ENCODE peak calls at places on chromosomes 2 and 18, in seven cellular contexts. One of them, this sample, is unnamed.
A peak's percentile ranks its signal among the peaks of the same experiment; 100 is the strongest.

GRCh38 chr2:195672674-195673073 is 15.6 kb downstream of the SLC39A10 start:
- DNase-seq in tibial nerve: no peak
- DNase-seq in ovary: no peak
- DNase-seq in transverse colon: no peak
- DNase-seq in stomach: no peak
- DNase-seq in SK-N-SH: no peak
- DNase-seq in sigmoid colon: no peak
- DNase-seq in this sample: no peak

GRCh38 chr2:157468931-157469708 is 25.2 kb upstream of the CYTIP start:
- DNase-seq in tibial nerve: no peak
- DNase-seq in ovary: no peak
- DNase-seq in transverse colon: no peak
- DNase-seq in stomach: no peak
- DNase-seq in SK-N-SH: no peak
- DNase-seq in sigmoid colon: no peak
- DNase-seq in this sample: no peak

GRCh38 chr2:121044412-121044811 is 240.6 kb downstream of the TFCP2L1 start:
- DNase-seq in tibial nerve: no peak
- DNase-seq in ovary: no peak
- DNase-seq in transverse colon: peak; percentile 12
- DNase-seq in stomach: no peak
- DNase-seq in SK-N-SH: no peak
- DNase-seq in sigmoid colon: no peak
- DNase-seq in this sample: no peak

GRCh38 chr2:18387479-18388206 is 172.8 kb downstream of the RDH14 start:
- DNase-seq in tibial nerve: peak; percentile 93
- DNase-seq in ovary: peak; percentile 68
- DNase-seq in transverse colon: peak; percentile 78
- DNase-seq in stomach: peak; percentile 84
- DNase-seq in SK-N-SH: peak; percentile 65
- DNase-seq in sigmoid colon: peak; percentile 91
- DNase-seq in this sample: peak; percentile 97

GRCh38 chr2:182381225-182381624 is 45.6 kb downstream of the PDE1A start:
- DNase-seq in tibial nerve: no peak
- DNase-seq in ovary: no peak
- DNase-seq in transverse colon: no peak
- DNase-seq in stomach: no peak
- DNase-seq in SK-N-SH: no peak
- DNase-seq in sigmoid colon: no peak
- DNase-seq in this sample: no peak

GRCh38 chr18:76827205-76827885 is 5.0 kb downstream of the ZNF236 start:
- DNase-seq in tibial nerve: no peak
- DNase-seq in ovary: no peak
- DNase-seq in transverse colon: no peak
- DNase-seq in stomach: no peak
- DNase-seq in SK-N-SH: no peak
- DNase-seq in sigmoid colon: peak; percentile 24
- DNase-seq in this sample: no peak

GRCh38 chr2:70523996-70524965 is 29.3 kb downstream of the TGFA start:
- DNase-seq in tibial nerve: no peak
- DNase-seq in ovary: peak; percentile 40
- DNase-seq in transverse colon: peak; percentile 61
- DNase-seq in stomach: peak; percentile 81
- DNase-seq in SK-N-SH: no peak
- DNase-seq in sigmoid colon: no peak
- DNase-seq in this sample: peak; percentile 68

GRCh38 chr2:145597011-145597410 is 1077.1 kb upstream of the ZEB2 start:
- DNase-seq in tibial nerve: no peak
- DNase-seq in ovary: no peak
- DNase-seq in transverse colon: no peak
- DNase-seq in stomach: no peak
- DNase-seq in SK-N-SH: no peak
- DNase-seq in sigmoid colon: no peak
- DNase-seq in this sample: no peak

GRCh38 chr2:46815121-46815802 is 100.3 kb downstream of the MCFD2 start:
- DNase-seq in tibial nerve: no peak
- DNase-seq in ovary: no peak
- DNase-seq in transverse colon: no peak
- DNase-seq in stomach: no peak
- DNase-seq in SK-N-SH: no peak
- DNase-seq in sigmoid colon: no peak
- DNase-seq in this sample: peak; percentile 34

GRCh38 chr2:168469281-168469988 is 13.4 kb downstream of the CERS6 start:
- DNase-seq in tibial nerve: no peak
- DNase-seq in ovary: no peak
- DNase-seq in transverse colon: no peak
- DNase-seq in stomach: no peak
- DNase-seq in SK-N-SH: no peak
- DNase-seq in sigmoid colon: no peak
- DNase-seq in this sample: no peak

GRCh38 chr2:38386377-38386776 is 9.3 kb upstream of the ATL2 start:
- DNase-seq in tibial nerve: no peak
- DNase-seq in ovary: no peak
- DNase-seq in transverse colon: no peak
- DNase-seq in stomach: no peak
- DNase-seq in SK-N-SH: no peak
- DNase-seq in sigmoid colon: no peak
- DNase-seq in this sample: peak; percentile 34

GRCh38 chr2:217228732-217229131 is 368.9 kb upstream of the TNP1 start:
- DNase-seq in tibial nerve: no peak
- DNase-seq in ovary: no peak
- DNase-seq in transverse colon: no peak
- DNase-seq in stomach: no peak
- DNase-seq in SK-N-SH: no peak
- DNase-seq in sigmoid colon: no peak
- DNase-seq in this sample: no peak

GRCh38 chr2:118309201-118310015 is 221.1 kb downstream of the INSIG2 start:
- DNase-seq in tibial nerve: no peak
- DNase-seq in ovary: no peak
- DNase-seq in transverse colon: no peak
- DNase-seq in stomach: no peak
- DNase-seq in SK-N-SH: no peak
- DNase-seq in sigmoid colon: no peak
- DNase-seq in this sample: peak; percentile 53
- H3K27ac ChIP-seq in tibial nerve: no peak overlapping the region
- H3K27ac ChIP-seq in ovary: no peak overlapping the region
- H3K27ac ChIP-seq in transverse colon: peak overlapping the region; percentile 45
- H3K27ac ChIP-seq in stomach: peak overlapping the region; percentile 49
- H3K27ac ChIP-seq in SK-N-SH: no peak overlapping the region
- H3K27ac ChIP-seq in sigmoid colon: no peak overlapping the region
- H3K27ac ChIP-seq in this sample: no peak overlapping the region

DNA sequence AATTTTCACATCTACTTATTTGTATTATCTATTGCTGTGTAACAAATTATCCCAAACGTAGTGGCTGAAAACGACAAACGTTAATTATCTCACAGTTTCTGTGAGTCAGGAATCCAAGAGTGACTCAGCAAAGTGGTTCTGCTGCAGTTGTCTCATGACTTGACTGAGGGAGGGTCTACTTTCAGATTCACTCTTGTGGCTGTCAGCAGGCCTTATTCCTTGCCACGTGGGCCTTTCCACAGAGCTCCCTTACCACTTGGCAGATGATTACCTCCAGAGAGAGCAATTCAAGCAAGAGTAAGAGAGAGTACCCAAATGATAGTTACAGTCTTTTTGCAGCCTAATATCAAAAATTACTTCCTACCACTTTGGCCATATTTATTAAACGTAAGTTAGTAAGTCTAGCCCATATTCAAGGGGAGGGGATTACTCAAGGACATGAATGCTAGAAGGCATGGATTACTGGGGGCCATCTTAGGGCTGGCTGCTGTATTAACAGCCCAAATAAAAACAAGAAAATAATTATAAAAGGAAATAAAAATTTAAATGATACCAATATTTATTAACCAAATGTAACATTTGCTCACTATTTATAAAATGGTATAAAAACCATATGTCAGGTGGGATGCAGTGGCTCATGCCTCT is 48.7 kb upstream of the NBEAL1 start:
- DNase-seq in tibial nerve: no peak
- DNase-seq in ovary: no peak
- DNase-seq in transverse colon: no peak
- DNase-seq in stomach: no peak
- DNase-seq in SK-N-SH: no peak
- DNase-seq in sigmoid colon: no peak
- DNase-seq in this sample: no peak
- TF ChIP-seq EP300 in tibial nerve: no peak
- TF ChIP-seq EP300 in ovary: no peak
- TF ChIP-seq EP300 in transverse colon: no peak
- TF ChIP-seq EP300 in stomach: no peak
- TF ChIP-seq EP300 in SK-N-SH: no peak
- TF ChIP-seq EP300 in sigmoid colon: no peak
- TF ChIP-seq EP300 in this sample: no peak

DNA sequence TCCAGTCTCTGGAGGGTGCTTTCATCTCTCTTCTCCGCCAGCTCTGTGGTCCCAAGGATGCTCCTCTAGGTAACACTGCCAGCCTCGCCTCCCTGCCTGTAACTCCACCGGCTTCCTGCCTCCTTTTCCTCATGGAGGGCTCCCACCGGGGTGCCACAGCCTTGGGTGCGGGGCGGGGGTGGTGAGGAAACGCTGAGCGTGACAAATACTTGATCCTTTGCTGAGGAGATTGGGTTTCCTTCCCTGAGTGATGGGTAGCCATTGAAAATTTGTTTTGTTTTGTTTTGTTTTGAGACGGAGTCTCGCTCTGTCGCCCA is 25.1 kb downstream of the TIMM21 start:
- DNase-seq in tibial nerve: no peak
- DNase-seq in ovary: no peak
- DNase-seq in transverse colon: no peak
- DNase-seq in stomach: no peak
- DNase-seq in SK-N-SH: no peak
- DNase-seq in sigmoid colon: no peak
- DNase-seq in this sample: no peak
- H3K27me3 ChIP-seq in tibial nerve: no peaks in the 10 kb centered on the region
- H3K27me3 ChIP-seq in ovary: no peaks in the 10 kb centered on the region
- H3K27me3 ChIP-seq in transverse colon: peaks cover 34% of the 10 kb centered on the region
- H3K27me3 ChIP-seq in stomach: no peaks in the 10 kb centered on the region
- H3K27me3 ChIP-seq in SK-N-SH: peaks cover 91% of the 10 kb centered on the region
- H3K27me3 ChIP-seq in sigmoid colon: no peaks in the 10 kb centered on the region
- H3K27me3 ChIP-seq in this sample: peaks cover 20% of the 10 kb centered on the region

DNA sequence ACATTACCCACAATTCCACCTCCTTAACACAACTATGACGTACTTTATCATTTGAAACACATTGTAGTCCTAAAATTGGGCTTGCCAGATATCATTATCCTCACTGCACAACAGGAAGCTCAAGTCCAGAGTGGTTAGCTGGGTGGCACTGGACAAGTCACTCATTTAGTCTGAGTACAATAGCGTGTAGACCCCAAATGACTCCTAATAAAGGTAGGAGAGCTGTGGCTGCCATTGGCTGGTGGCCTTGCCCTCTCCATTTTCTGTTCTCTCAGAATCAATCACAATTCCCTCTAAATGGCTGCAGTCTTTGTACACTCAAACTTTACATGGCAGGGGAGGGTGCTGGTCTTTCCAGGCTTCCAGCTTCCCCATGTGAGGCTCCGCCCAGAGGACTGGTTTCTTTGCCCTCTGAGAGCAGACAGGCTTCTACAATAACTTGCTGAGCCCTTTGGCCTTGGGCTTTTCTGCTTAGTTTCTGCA is 11.7 kb downstream of the PSTPIP2 start:
- DNase-seq in tibial nerve: no peak
- DNase-seq in ovary: no peak
- DNase-seq in transverse colon: no peak
- DNase-seq in stomach: no peak
- DNase-seq in SK-N-SH: no peak
- DNase-seq in sigmoid colon: no peak
- DNase-seq in this sample: no peak
- H3K27ac ChIP-seq in tibial nerve: no peak overlapping the region
- H3K27ac ChIP-seq in ovary: no peak overlapping the region
- H3K27ac ChIP-seq in transverse colon: no peak overlapping the region
- H3K27ac ChIP-seq in stomach: no peak overlapping the region
- H3K27ac ChIP-seq in SK-N-SH: no peak overlapping the region
- H3K27ac ChIP-seq in sigmoid colon: no peak overlapping the region
- H3K27ac ChIP-seq in this sample: no peak overlapping the region